ENCODE peak calls at places on chromosomes 2 and 18, in seven cellular contexts. One of them, this sample, is unnamed.

GRCh38 chr18:79900610-79901570 is 50.6 kb downstream of the SLC66A2 start:
- DNase-seq in fibroblast of mammary gland: no peak
- DNase-seq in fibroblast of pulmonary artery: no peak
- DNase-seq in coronary artery: no peak
- DNase-seq in fibroblast of lung: no peak
- DNase-seq in AG10803: no peak
- DNase-seq in cardiac muscle cell: no peak
- DNase-seq in this sample: no peak

GRCh38 chr18:22347624-22348511 is 69.8 kb downstream of the CTAGE1 start:
- DNase-seq in fibroblast of pulmonary artery: peak
- DNase-seq in fibroblast of mammary gland: no peak
- DNase-seq in AG10803: no peak
- DNase-seq in coronary artery: no peak
- DNase-seq in fibroblast of lung: peak
- DNase-seq in cardiac muscle cell: peak
- DNase-seq in this sample: no peak

GRCh38 chr18:54608008-54608642 is 17.1 kb downstream of the DYNAP start:
- DNase-seq in AG10803: peak
- DNase-seq in fibroblast of pulmonary artery: peak
- DNase-seq in coronary artery: no peak
- DNase-seq in fibroblast of mammary gland: peak
- DNase-seq in fibroblast of lung: peak
- DNase-seq in cardiac muscle cell: peak
- DNase-seq in this sample: no peak

GRCh38 chr2:233442028-233442310 is 87.7 kb downstream of the DGKD start:
- DNase-seq in coronary artery: peak
- DNase-seq in cardiac muscle cell: no peak
- DNase-seq in AG10803: no peak
- DNase-seq in fibroblast of lung: no peak
- DNase-seq in fibroblast of pulmonary artery: no peak
- DNase-seq in fibroblast of mammary gland: no peak
- DNase-seq in this sample: no peak

GRCh38 chr2:72744049-72744448 is 81.8 kb downstream of the EXOC6B start:
- DNase-seq in fibroblast of pulmonary artery: peak
- DNase-seq in coronary artery: no peak
- DNase-seq in fibroblast of lung: peak
- DNase-seq in AG10803: peak
- DNase-seq in fibroblast of mammary gland: peak
- DNase-seq in cardiac muscle cell: peak
- DNase-seq in this sample: no peak

GRCh38 chr2:233862261-233862768 is 5.9 kb downstream of the MSL3B start:
- DNase-seq in fibroblast of mammary gland: no peak
- DNase-seq in fibroblast of pulmonary artery: no peak
- DNase-seq in fibroblast of lung: no peak
- DNase-seq in AG10803: no peak
- DNase-seq in cardiac muscle cell: no peak
- DNase-seq in coronary artery: no peak
- DNase-seq in this sample: no peak

GRCh38 chr18:36302676-36303075 is 5.2 kb downstream of the FHOD3 start:
- DNase-seq in AG10803: peak
- DNase-seq in fibroblast of pulmonary artery: peak
- DNase-seq in fibroblast of mammary gland: peak
- DNase-seq in fibroblast of lung: peak
- DNase-seq in cardiac muscle cell: no peak
- DNase-seq in coronary artery: no peak
- DNase-seq in this sample: no peak

GRCh38 chr18:69677595-69677994 is 270.1 kb downstream of the CD226 start:
- DNase-seq in cardiac muscle cell: no peak
- DNase-seq in fibroblast of pulmonary artery: no peak
- DNase-seq in coronary artery: no peak
- DNase-seq in AG10803: no peak
- DNase-seq in fibroblast of lung: no peak
- DNase-seq in fibroblast of mammary gland: no peak
- DNase-seq in this sample: no peak

GRCh38 chr2:128469203-128469602 is 150.5 kb upstream of the HS6ST1 start:
- DNase-seq in fibroblast of pulmonary artery: no peak
- DNase-seq in fibroblast of lung: no peak
- DNase-seq in AG10803: no peak
- DNase-seq in fibroblast of mammary gland: peak
- DNase-seq in coronary artery: no peak
- DNase-seq in cardiac muscle cell: no peak
- DNase-seq in this sample: no peak

GRCh38 chr18:79672490-79673276 is 6.9 kb upstream of the CTDP1 start:
- DNase-seq in fibroblast of lung: peak
- DNase-seq in AG10803: no peak
- DNase-seq in cardiac muscle cell: no peak
- DNase-seq in coronary artery: no peak
- DNase-seq in fibroblast of pulmonary artery: no peak
- DNase-seq in fibroblast of mammary gland: no peak
- DNase-seq in this sample: no peak

GRCh38 chr2:232487385-232488096 is at the start of gene ECEL1:
- DNase-seq in AG10803: no peak
- DNase-seq in fibroblast of lung: no peak
- DNase-seq in coronary artery: no peak
- DNase-seq in fibroblast of mammary gland: no peak
- DNase-seq in fibroblast of pulmonary artery: no peak
- DNase-seq in cardiac muscle cell: no peak
- DNase-seq in this sample: no peak

GRCh38 chr18:9531791-9532410 is 56.6 kb downstream of the RALBP1 start:
- DNase-seq in fibroblast of lung: peak
- DNase-seq in cardiac muscle cell: no peak
- DNase-seq in fibroblast of pulmonary artery: no peak
- DNase-seq in AG10803: peak
- DNase-seq in coronary artery: no peak
- DNase-seq in fibroblast of mammary gland: peak
- DNase-seq in this sample: no peak

GRCh38 chr18:9534844-9535243 is 59.5 kb downstream of the RALBP1 start:
- DNase-seq in coronary artery: no peak
- DNase-seq in fibroblast of pulmonary artery: no peak
- DNase-seq in fibroblast of mammary gland: no peak
- DNase-seq in cardiac muscle cell: no peak
- DNase-seq in AG10803: no peak
- DNase-seq in fibroblast of lung: no peak
- DNase-seq in this sample: no peak

GRCh38 chr18:9536354-9537152 is 61.2 kb downstream of the RALBP1 start:
- DNase-seq in fibroblast of lung: no peak
- DNase-seq in cardiac muscle cell: no peak
- DNase-seq in fibroblast of pulmonary artery: no peak
- DNase-seq in coronary artery: no peak
- DNase-seq in fibroblast of mammary gland: peak
- DNase-seq in AG10803: peak
- DNase-seq in this sample: no peak

GRCh38 chr18:9537638-9538037 is 62.3 kb downstream of the RALBP1 start:
- DNase-seq in fibroblast of lung: no peak
- DNase-seq in fibroblast of mammary gland: no peak
- DNase-seq in fibroblast of pulmonary artery: no peak
- DNase-seq in coronary artery: no peak
- DNase-seq in cardiac muscle cell: no peak
- DNase-seq in AG10803: no peak
- DNase-seq in this sample: no peak

DNA sequence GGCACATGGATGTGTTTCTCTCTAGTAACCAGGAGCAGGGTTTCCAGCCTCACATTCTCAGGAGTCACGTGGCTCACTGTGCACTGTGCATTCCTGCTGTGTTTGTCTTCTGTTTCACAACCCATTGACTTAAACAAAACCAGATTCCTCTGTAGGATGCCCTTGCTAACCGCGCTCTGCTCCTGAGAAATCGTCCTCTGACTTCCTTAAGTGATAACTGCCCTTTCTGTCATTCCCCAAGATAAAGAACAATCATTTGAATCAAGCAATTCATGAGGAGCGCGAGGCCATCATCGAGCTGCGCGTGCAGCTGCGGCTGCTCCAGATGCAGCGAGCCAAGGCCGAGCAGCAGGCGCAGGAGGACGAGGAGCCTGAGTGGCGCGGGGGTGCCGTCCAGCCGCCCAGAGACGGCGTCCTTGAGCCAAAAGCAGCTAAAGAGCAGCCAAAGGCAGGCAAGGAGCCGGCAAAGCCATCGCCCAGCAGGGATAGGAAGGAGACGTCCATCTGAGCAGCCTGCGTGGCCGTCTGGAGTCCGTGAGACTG is 60.2 kb downstream of the RALBP1 start:
- DNase-seq in cardiac muscle cell: peak
- DNase-seq in fibroblast of mammary gland: peak
- DNase-seq in AG10803: peak
- DNase-seq in coronary artery: peak
- DNase-seq in fibroblast of pulmonary artery: peak
- DNase-seq in fibroblast of lung: peak
- DNase-seq in this sample: no peak
- TF ChIP-seq CTCF in cardiac muscle cell: no peak
- TF ChIP-seq CTCF in fibroblast of mammary gland: no peak
- TF ChIP-seq CTCF in AG10803: peak
- TF ChIP-seq CTCF in coronary artery: no peak
- TF ChIP-seq CTCF in fibroblast of pulmonary artery: no peak
- TF ChIP-seq CTCF in fibroblast of lung: no peak
- TF ChIP-seq CTCF in this sample: no peak

GRCh38 chr2:79511320-79511951 is 1.4 kb upstream of the CTNNA2 start:
- DNase-seq in fibroblast of pulmonary artery: peak
- DNase-seq in AG10803: peak
- DNase-seq in coronary artery: no peak
- DNase-seq in cardiac muscle cell: peak
- DNase-seq in fibroblast of lung: peak
- DNase-seq in fibroblast of mammary gland: peak
- DNase-seq in this sample: peak

GRCh38 chr2:79512442-79513401 is at the start of gene CTNNA2:
- DNase-seq in AG10803: peak
- DNase-seq in fibroblast of lung: peak
- DNase-seq in fibroblast of pulmonary artery: peak
- DNase-seq in cardiac muscle cell: peak
- DNase-seq in fibroblast of mammary gland: peak
- DNase-seq in coronary artery: no peak
- DNase-seq in this sample: peak
- TF ChIP-seq CTCF in AG10803: no peak
- TF ChIP-seq CTCF in fibroblast of lung: no peak
- TF ChIP-seq CTCF in fibroblast of pulmonary artery: no peak
- TF ChIP-seq CTCF in cardiac muscle cell: no peak
- TF ChIP-seq CTCF in fibroblast of mammary gland: no peak
- TF ChIP-seq CTCF in coronary artery: no peak
- TF ChIP-seq CTCF in this sample: no peak

GRCh38 chr2:219071189-219071816 is 10.6 kb upstream of the IHH start:
- DNase-seq in cardiac muscle cell: no peak
- DNase-seq in coronary artery: no peak
- DNase-seq in fibroblast of lung: peak
- DNase-seq in AG10803: peak
- DNase-seq in fibroblast of pulmonary artery: no peak
- DNase-seq in fibroblast of mammary gland: peak
- DNase-seq in this sample: peak

GRCh38 chr2:219078126-219078525 is 17.4 kb upstream of the IHH start:
- DNase-seq in AG10803: no peak
- DNase-seq in fibroblast of pulmonary artery: no peak
- DNase-seq in fibroblast of lung: no peak
- DNase-seq in coronary artery: no peak
- DNase-seq in cardiac muscle cell: peak
- DNase-seq in fibroblast of mammary gland: peak
- DNase-seq in this sample: no peak

GRCh38 chr2:219076253-219076652 is 15.5 kb upstream of the IHH start:
- DNase-seq in coronary artery: no peak
- DNase-seq in fibroblast of pulmonary artery: no peak
- DNase-seq in cardiac muscle cell: no peak
- DNase-seq in fibroblast of lung: no peak
- DNase-seq in fibroblast of mammary gland: no peak
- DNase-seq in AG10803: no peak
- DNase-seq in this sample: no peak

GRCh38 chr2:219072741-219073140 is 12.0 kb upstream of the IHH start:
- DNase-seq in fibroblast of pulmonary artery: no peak
- DNase-seq in cardiac muscle cell: no peak
- DNase-seq in fibroblast of mammary gland: no peak
- DNase-seq in AG10803: no peak
- DNase-seq in coronary artery: no peak
- DNase-seq in fibroblast of lung: no peak
- DNase-seq in this sample: no peak

GRCh38 chr2:219073413-219074129 is 12.8 kb upstream of the IHH start:
- DNase-seq in coronary artery: no peak
- DNase-seq in AG10803: peak
- DNase-seq in fibroblast of mammary gland: peak
- DNase-seq in fibroblast of pulmonary artery: peak
- DNase-seq in cardiac muscle cell: peak
- DNase-seq in fibroblast of lung: peak
- DNase-seq in this sample: no peak
- TF ChIP-seq CTCF in coronary artery: peak
- TF ChIP-seq CTCF in AG10803: peak
- TF ChIP-seq CTCF in fibroblast of mammary gland: peak
- TF ChIP-seq CTCF in fibroblast of pulmonary artery: peak
- TF ChIP-seq CTCF in cardiac muscle cell: peak
- TF ChIP-seq CTCF in fibroblast of lung: peak
- TF ChIP-seq CTCF in this sample: peak

GRCh38 chr2:46375566-46376125 is 78.4 kb downstream of the EPAS1 start:
- DNase-seq in AG10803: no peak
- DNase-seq in fibroblast of mammary gland: no peak
- DNase-seq in coronary artery: peak
- DNase-seq in fibroblast of lung: no peak
- DNase-seq in cardiac muscle cell: no peak
- DNase-seq in fibroblast of pulmonary artery: no peak
- DNase-seq in this sample: no peak

GRCh38 chr2:46376586-46377286 is 79.5 kb downstream of the EPAS1 start:
- DNase-seq in fibroblast of lung: no peak
- DNase-seq in AG10803: no peak
- DNase-seq in fibroblast of pulmonary artery: no peak
- DNase-seq in fibroblast of mammary gland: no peak
- DNase-seq in coronary artery: peak
- DNase-seq in cardiac muscle cell: no peak
- DNase-seq in this sample: no peak

GRCh38 chr2:46378616-46379015 is 81.4 kb downstream of the EPAS1 start:
- DNase-seq in AG10803: no peak
- DNase-seq in fibroblast of pulmonary artery: no peak
- DNase-seq in cardiac muscle cell: no peak
- DNase-seq in coronary artery: no peak
- DNase-seq in fibroblast of mammary gland: no peak
- DNase-seq in fibroblast of lung: no peak
- DNase-seq in this sample: no peak

GRCh38 chr2:46377666-46378560 is 80.7 kb downstream of the EPAS1 start:
- DNase-seq in fibroblast of mammary gland: no peak
- DNase-seq in fibroblast of pulmonary artery: no peak
- DNase-seq in AG10803: no peak
- DNase-seq in cardiac muscle cell: no peak
- DNase-seq in coronary artery: no peak
- DNase-seq in fibroblast of lung: no peak
- DNase-seq in this sample: no peak

DNA sequence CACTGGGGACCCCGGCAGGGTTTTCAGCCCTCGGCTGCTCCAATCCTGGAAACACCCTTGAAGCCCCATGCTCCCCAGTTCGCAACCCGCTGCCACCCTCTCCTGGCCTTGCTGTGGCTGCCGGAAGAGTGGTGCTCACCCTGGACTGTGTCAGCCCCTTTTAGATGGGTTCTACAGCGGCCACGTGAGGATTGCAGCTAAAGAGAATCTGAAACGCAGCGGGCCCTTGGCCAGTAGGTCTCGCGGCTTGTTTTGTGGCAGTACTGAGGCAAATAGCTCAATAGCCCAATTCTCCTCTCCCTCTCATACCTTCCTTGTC is 80.0 kb downstream of the EPAS1 start:
- DNase-seq in AG10803: no peak
- DNase-seq in cardiac muscle cell: no peak
- DNase-seq in fibroblast of pulmonary artery: no peak
- DNase-seq in fibroblast of mammary gland: no peak
- DNase-seq in fibroblast of lung: no peak
- DNase-seq in coronary artery: no peak
- DNase-seq in this sample: no peak
- TF ChIP-seq CTCF in AG10803: no peak
- TF ChIP-seq CTCF in cardiac muscle cell: no peak
- TF ChIP-seq CTCF in fibroblast of pulmonary artery: no peak
- TF ChIP-seq CTCF in fibroblast of mammary gland: no peak
- TF ChIP-seq CTCF in fibroblast of lung: no peak
- TF ChIP-seq CTCF in coronary artery: no peak
- TF ChIP-seq CTCF in this sample: no peak

GRCh38 chr18:741931-742512 is 29.6 kb upstream of the ENOSF1 start:
- DNase-seq in cardiac muscle cell: peak
- DNase-seq in coronary artery: no peak
- DNase-seq in fibroblast of mammary gland: peak
- DNase-seq in fibroblast of pulmonary artery: peak
- DNase-seq in AG10803: peak
- DNase-seq in fibroblast of lung: peak
- DNase-seq in this sample: no peak
- TF ChIP-seq CTCF in cardiac muscle cell: peak
- TF ChIP-seq CTCF in coronary artery: peak
- TF ChIP-seq CTCF in fibroblast of mammary gland: peak
- TF ChIP-seq CTCF in fibroblast of pulmonary artery: peak
- TF ChIP-seq CTCF in AG10803: peak
- TF ChIP-seq CTCF in fibroblast of lung: peak
- TF ChIP-seq CTCF in this sample: peak